ENCODE peak calls at places on chromosome 7, in nine cellular contexts. G is psoas muscle; E is lower lobe of right lung; D is fibroblast of lung; B is Karpas-422; H is K562; W is HCT116; K is CD8-positive, alpha-beta T cell; J is left ventricle myocardium inferior. U is an unnamed sample. For H3K4me1, the result is how much of the 10 kb centered on the place peaks cover.

GRCh38 chr7:17142831-17143541 is 155.5 kb upstream of the AHR start:
- DNase-seq in G (no peak), E (no peak), D (peak), B (no peak), H (no peak), W (no peak), K (no peak), J (no peak), U (no peak)

GRCh38 chr7:44292876-44293560 is 32.4 kb downstream of the CAMK2B start:
- DNase-seq in G (no peak), E (no peak), D (no peak), B (no peak), H (no peak), W (no peak), K (no peak), J (no peak), U (no peak)

GRCh38 chr7:7862393-7862792 is 106.2 kb upstream of the GLCCI1 start:
- DNase-seq in G (no peak), E (no peak), D (peak), B (no peak), H (no peak), W (no peak), K (no peak), J (no peak), U (no peak)

GRCh38 chr7:122528879-122529481 is 169.9 kb downstream of the RNF133 start:
- DNase-seq in G (no peak), E (no peak), D (peak), B (peak), H (peak), W (peak), K (no peak), J (no peak), U (no peak)

GRCh38 chr7:92626281-92626846 is 36.2 kb upstream of the FAM133B start:
- DNase-seq in G (no peak), E (no peak), D (no peak), B (no peak), H (no peak), W (no peak), K (no peak), J (no peak), U (no peak)

GRCh38 chr7:126026421-126027088 is 1096.9 kb upstream of the POT1 start:
- DNase-seq in G (no peak), E (no peak), D (peak), B (no peak), H (no peak), W (peak), K (no peak), J (no peak), U (no peak)

GRCh38 chr7:80379034-80379433 is 132.8 kb downstream of the GNAT3 start:
- DNase-seq in G (no peak), E (no peak), D (peak), B (no peak), H (no peak), W (no peak), K (no peak), J (no peak), U (no peak)

GRCh38 chr7:137609500-137609899 is 237.3 kb downstream of the DGKI start:
- DNase-seq in G (no peak), E (no peak), D (no peak), B (no peak), H (no peak), W (no peak), K (no peak), J (no peak), U (no peak)

GRCh38 chr7:123751816-123752215 is 3.0 kb upstream of the WASL start:
- DNase-seq in G (no peak), E (no peak), D (peak), B (no peak), H (no peak), W (no peak), K (no peak), J (no peak), U (no peak)

GRCh38 chr7:47550788-47551470 is 31.0 kb downstream of the TNS3 start:
- DNase-seq in G (no peak), E (no peak), D (no peak), B (no peak), H (no peak), W (no peak), K (no peak), J (no peak), U (no peak)

GRCh38 chr7:127940365-127941160 is 90.7 kb downstream of the LRRC4 start:
- DNase-seq in G (no peak), E (no peak), D (peak), B (no peak), H (no peak), W (no peak), K (no peak), J (no peak), U (no peak)

GRCh38 chr7:78620931-78621330 is 822.4 kb downstream of the PHTF2 start:
- DNase-seq in G (no peak), E (no peak), D (peak), B (peak), H (no peak), W (no peak), K (no peak), J (no peak), U (no peak)

GRCh38 chr7:146539836-146540235 is 423.2 kb downstream of the CNTNAP2 start:
- DNase-seq in G (no peak), E (no peak), D (no peak), B (no peak), H (no peak), W (no peak), K (no peak), J (no peak), U (no peak)

GRCh38 chr7:9013940-9014339 is 580.5 kb downstream of the NXPH1 start:
- DNase-seq in G (no peak), E (no peak), D (no peak), B (no peak), H (no peak), W (no peak), K (no peak), J (no peak), U (no peak)

GRCh38 chr7:155343661-155344121 is 46.0 kb downstream of the INSIG1 start:
- DNase-seq in G (no peak), E (peak), D (no peak), B (no peak), H (no peak), W (no peak), K (no peak), J (no peak), U (no peak)

GRCh38 chr7:47424523-47424922 is 157.4 kb downstream of the TNS3 start:
- DNase-seq in G (no peak), E (no peak), D (no peak), B (no peak), H (no peak), W (no peak), K (no peak), J (no peak), U (no peak)

GRCh38 chr7:99953649-99954048 is 22.2 kb downstream of the AZGP1 start:
- DNase-seq in G (peak), E (peak), D (peak), B (peak), H (no peak), W (no peak), K (no peak), J (no peak), U (no peak)

GRCh38 chr7:36617408-36617807 is 106.9 kb downstream of the AOAH start:
- DNase-seq in G (no peak), E (no peak), D (no peak), B (no peak), H (no peak), W (no peak), K (no peak), J (no peak), U (no peak)

GRCh38 chr7:99036531-99037175 is 107.3 kb downstream of the SMURF1 start:
- DNase-seq in G (peak), E (no peak), D (peak), B (peak), H (peak), W (no peak), K (no peak), J (no peak), U (no peak)

GRCh38 chr7:112131016-112131415 is 75.2 kb downstream of the DOCK4 start:
- DNase-seq in G (no peak), E (no peak), D (no peak), B (no peak), H (no peak), W (no peak), K (no peak), J (no peak), U (no peak)

GRCh38 chr7:138030679-138031351 is 28.9 kb upstream of the CREB3L2 start:
- DNase-seq in G (no peak), E (no peak), D (peak), B (no peak), H (no peak), W (no peak), K (no peak), J (no peak), U (no peak)

GRCh38 chr7:105304040-105304895 is 84.5 kb downstream of the SRPK2 start:
- DNase-seq in G (no peak), E (no peak), D (peak), B (no peak), H (no peak), W (peak), K (no peak), J (no peak), U (no peak)

GRCh38 chr7:125032943-125033342 is 103.3 kb upstream of the POT1 start:
- DNase-seq in G (no peak), E (no peak), D (no peak), B (no peak), H (no peak), W (no peak), K (no peak), J (no peak), U (no peak)

GRCh38 chr7:135414850-135415439 is 95.0 kb downstream of the CNOT4 start:
- DNase-seq in G (no peak), E (no peak), D (peak), B (peak), H (peak), W (peak), K (peak), J (no peak), U (peak)

GRCh38 chr7:64951250-64951848 is 39.5 kb downstream of the ZNF117 start:
- DNase-seq in G (no peak), E (no peak), D (peak), B (peak), H (peak), W (peak), K (no peak), J (no peak), U (peak)

GRCh38 chr7:24821045-24821853 is 64.0 kb upstream of the GSDME start:
- DNase-seq in G (peak), E (peak), D (peak), B (peak), H (peak), W (peak), K (peak), J (peak), U (peak)

GRCh38 chr7:21377545-21377944 is 50.3 kb upstream of the SP4 start:
- DNase-seq in G (no peak), E (no peak), D (no peak), B (no peak), H (no peak), W (peak), K (no peak), J (no peak), U (no peak)

DNA sequence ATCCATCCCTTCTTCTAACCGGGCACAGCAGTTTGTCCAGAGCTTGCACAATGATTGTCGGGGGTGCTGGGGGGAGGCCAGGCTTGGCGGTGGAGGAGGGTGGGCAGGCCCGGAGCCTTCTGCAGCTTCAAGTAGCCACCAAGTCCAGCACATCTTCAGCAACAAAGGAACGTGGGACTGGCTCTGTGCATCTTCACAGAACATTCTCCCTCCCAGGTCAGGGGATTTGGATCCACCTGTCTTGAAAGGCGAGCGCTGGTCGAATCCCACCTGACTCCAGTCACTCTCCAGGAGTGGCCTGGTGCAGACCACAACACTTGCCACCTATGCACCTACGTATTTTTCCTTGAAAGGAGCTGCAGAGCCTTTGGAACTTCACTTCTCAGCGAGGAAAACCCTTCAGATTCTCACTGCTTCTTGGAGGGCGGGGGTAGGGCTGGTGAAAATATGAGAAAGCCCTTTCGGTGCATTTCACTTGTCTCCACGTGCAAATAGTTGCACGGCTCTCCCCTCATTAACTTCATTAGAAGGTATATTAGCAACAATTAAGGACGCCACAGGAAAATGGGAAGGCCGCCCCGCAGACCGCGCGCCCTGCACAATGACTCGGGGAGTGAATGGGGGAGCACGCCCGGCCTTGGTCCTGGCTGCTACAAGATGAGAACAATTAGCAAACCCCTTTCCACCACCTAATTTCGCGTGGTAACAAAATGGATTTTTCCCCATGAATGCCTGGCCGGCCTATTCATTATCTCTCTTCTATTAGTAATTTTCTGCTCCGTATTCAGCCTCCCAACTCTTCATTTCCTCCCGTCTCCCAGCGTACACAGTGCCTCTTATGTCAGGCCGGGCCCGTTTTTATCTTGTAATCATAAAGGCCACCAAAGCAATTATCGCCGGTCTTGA is 346.7 kb downstream of the DNAJB6 start:
- DNase-seq in G (no peak), E (no peak), D (peak), B (no peak), H (no peak), W (no peak), K (no peak), J (no peak), U (no peak)
- H3K4me3 ChIP-seq in G (no peak), E (no peak), D (no peak), B (no peak), H (no peak), W (no peak), K (no peak), J (peak), U (no peak)

GRCh38 chr7:129907122-129907741 is 45.5 kb downstream of the UBE2H start:
- DNase-seq in G (no peak), E (no peak), D (peak), B (no peak), H (no peak), W (no peak), K (no peak), J (no peak), U (peak)
- H3K4me1 ChIP-seq in G (half or more), E (under half), D (under half), B (under half), H (under half), W (half or more), K (half or more), J (half or more), U (half or more)

GRCh38 chr7:133140994-133141595 is 59.2 kb upstream of the CHCHD3 start:
- DNase-seq in G (no peak), E (no peak), D (no peak), B (no peak), H (no peak), W (no peak), K (no peak), J (no peak), U (no peak)
- H3K4me3 ChIP-seq in G (no peak), E (no peak), D (no peak), B (no peak), H (no peak), W (no peak), K (no peak), J (no peak), U (no peak)

GRCh38 chr7:373818-374705 is 84.1 kb downstream of the FOXL3 start:
- DNase-seq in G (no peak), E (no peak), D (no peak), B (no peak), H (no peak), W (no peak), K (peak), J (no peak), U (no peak)
- H3K4me1 ChIP-seq in G (under half), E (under half), D (under half), B (under half), H (under half), W (under half), K (under half), J (under half), U (under half)